ENCODE peak calls at places on chromosomes 16 and 17, in five cellular contexts. J is fibroblast of lung, G is GM23338, E is heart left ventricle, S is right lobe of liver. V is an unnamed sample.
A peak's percentile ranks its signal among the peaks of the same experiment; 100 is the strongest.

GRCh38 chr17:77124192-77124908 is 16.4 kb upstream of the SEC14L1 start:
- DNase-seq in G (no peak), E (peak; percentile 65), J (peak; percentile 85), S (no peak), V (peak; percentile 78)

GRCh38 chr17:27340990-27341595 is 47.2 kb downstream of the WSB1 start:
- DNase-seq in J (no peak), E (no peak), S (no peak), G (no peak), V (no peak)

GRCh38 chr17:42672038-42672437 is 4.8 kb downstream of the PLEKHH3 start:
- DNase-seq in J (no peak), S (no peak), E (no peak), G (peak; percentile 63), V (peak; percentile 82)

GRCh38 chr16:46923513-46924295 is 39.5 kb downstream of the GPT2 start:
- DNase-seq in E (no peak), J (no peak), G (no peak), S (no peak), V (no peak)

GRCh38 chr17:56812971-56813388 is 20.7 kb downstream of the C17orf67 start:
- DNase-seq in S (no peak), E (no peak), G (peak; percentile 27), J (no peak), V (no peak)

GRCh38 chr16:57709663-57710062 is 15.1 kb downstream of the DRC7 start:
- DNase-seq in S (no peak), E (no peak), J (no peak), G (no peak), V (no peak)

GRCh38 chr17:39701012-39701783 is 1.3 kb downstream of the ERBB2 start:
- DNase-seq in G (peak; percentile 56), J (no peak), E (no peak), S (no peak), V (no peak)

GRCh38 chr16:30068750-30069574 is 3.4 kb downstream of the ALDOA start:
- DNase-seq in E (no peak), J (no peak), G (peak; percentile 57), S (no peak), V (no peak)

GRCh38 chr17:2797632-2798031 is 1.4 kb downstream of the RAP1GAP2 start:
- DNase-seq in J (no peak), G (no peak), S (no peak), E (no peak), V (no peak)

GRCh38 chr17:2798679-2799078 is 2.4 kb downstream of the RAP1GAP2 start:
- DNase-seq in G (peak; percentile 77), S (no peak), J (no peak), E (no peak), V (no peak)

GRCh38 chr17:2798188-2798587 is 1.9 kb downstream of the RAP1GAP2 start:
- DNase-seq in S (no peak), G (no peak), J (no peak), E (no peak), V (no peak)

GRCh38 chr17:2796164-2797140 is at the start of gene RAP1GAP2:
- DNase-seq in S (peak; percentile 85), J (no peak), G (no peak), E (peak; percentile 61), V (peak; percentile 89)

DNA sequence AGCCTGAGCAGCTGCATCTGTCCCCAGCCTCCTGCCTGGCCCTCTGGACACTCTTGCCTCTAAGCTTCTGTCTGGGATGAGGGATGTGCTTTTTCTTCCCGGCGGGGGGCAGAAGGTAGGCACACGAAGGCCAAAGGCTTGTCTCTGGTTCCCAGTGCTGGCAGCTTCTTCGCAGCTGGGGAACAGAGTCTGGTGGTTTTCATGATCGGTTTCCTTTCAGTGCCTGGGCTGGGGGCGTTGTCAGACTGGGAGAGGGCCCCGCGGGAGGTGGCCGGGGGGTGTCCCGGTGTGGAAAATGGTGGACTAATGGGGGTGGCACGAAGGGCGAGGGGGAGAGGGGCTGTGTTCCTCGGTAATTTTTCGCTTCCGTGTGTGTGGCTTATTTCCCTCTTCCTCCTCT is 988 bp downstream of the RAP1GAP2 start:
- DNase-seq in E (no peak), G (no peak), S (no peak), J (no peak), V (no peak)
- H3K4me3 ChIP-seq in E (no peak overlapping the region), G (no peak overlapping the region), S (peak overlapping the region; percentile 21), J (no peak overlapping the region), V (peak overlapping the region; percentile 35)

DNA sequence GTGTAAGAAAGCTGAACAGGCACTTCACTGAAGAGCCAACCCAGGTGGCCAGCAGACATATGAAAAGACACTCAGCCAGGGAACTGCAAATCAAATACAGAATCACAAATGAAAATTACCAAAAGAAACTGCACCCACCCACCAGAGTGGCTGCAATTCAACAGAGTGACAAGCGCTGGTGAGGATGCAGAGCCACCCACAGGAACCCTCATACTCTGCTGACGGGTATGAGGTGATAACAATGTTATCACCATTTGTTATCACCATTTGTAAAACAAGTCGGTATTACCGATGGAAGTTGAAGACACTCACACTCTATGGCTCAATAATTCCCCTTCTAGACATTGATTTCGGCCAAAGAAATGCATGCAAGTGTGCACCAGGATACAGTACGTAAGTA is 86.4 kb downstream of the ADCY9 start:
- DNase-seq in E (no peak), G (no peak), S (no peak), J (no peak), V (no peak)
- H3K27ac ChIP-seq in E (no peak overlapping the region), G (no peak overlapping the region), S (no peak overlapping the region), J (no peak overlapping the region), V (no peak overlapping the region)

DNA sequence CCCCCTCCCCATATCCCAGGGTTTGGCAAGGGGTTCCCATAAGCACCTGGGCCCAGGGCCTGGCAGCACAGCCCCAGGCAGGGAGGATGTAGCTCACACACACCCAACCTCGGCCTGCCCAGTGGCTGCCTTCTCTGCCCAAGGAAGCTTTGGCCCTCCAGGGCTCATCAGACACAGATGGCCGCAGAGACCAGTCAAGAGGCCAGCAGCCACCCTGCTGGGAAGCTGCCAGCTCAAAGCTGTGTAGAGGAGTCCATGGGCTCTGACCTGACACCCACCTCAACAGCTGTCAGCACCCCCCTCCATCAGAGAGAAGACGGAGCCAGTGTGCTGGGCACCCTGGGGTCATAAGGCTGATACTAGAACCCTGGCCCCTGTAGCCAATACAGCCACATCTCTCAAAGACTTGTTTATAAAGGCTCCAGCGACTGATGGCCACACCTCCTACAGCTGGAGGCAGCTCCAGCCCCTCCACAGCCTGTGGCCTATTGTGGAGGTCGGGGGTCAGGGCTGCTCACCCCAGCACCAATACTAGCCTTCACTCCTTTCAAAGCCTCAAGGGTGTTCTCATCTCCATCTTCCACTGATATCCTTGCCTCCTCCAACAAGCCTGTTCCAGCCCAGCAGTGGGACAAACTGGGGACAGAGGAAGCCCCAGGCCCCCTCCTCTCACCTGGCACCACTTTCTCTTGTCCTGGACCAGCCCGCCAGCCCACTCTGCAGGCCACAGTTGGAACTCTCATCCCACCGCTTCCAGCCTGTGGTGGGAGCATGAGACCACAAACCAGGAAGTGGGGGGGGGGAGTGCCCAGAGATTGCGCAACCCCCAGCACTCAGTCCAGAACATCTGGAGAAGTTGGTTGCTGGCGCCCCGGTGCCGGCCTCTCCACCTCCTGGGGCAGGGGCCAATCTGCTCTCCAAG is 2.2 kb upstream of the MPG start:
- DNase-seq in G (peak; percentile 70), E (peak; percentile 80), S (no peak), J (peak; percentile 79), V (peak; percentile 83)
- TF ChIP-seq CTCF in G (peak; percentile 37), E (no peak), S (no peak), J (peak; percentile 53), V (peak; percentile 28)

GRCh38 chr17:10117581-10118001 is 80.8 kb downstream of the GAS7 start:
- DNase-seq in J (no peak), E (no peak), G (peak; percentile 29), S (no peak), V (peak; percentile 73)
- H3K4me3 ChIP-seq in J (no peak overlapping the region), E (no peak overlapping the region), G (no peak overlapping the region), S (no peak overlapping the region), V (no peak overlapping the region)